ENCODE peak calls at places on chromosomes 3 and 15, in five cellular contexts. X is thoracic aorta, B is sigmoid colon, G is psoas muscle, R is cardiac muscle cell. S is an unnamed sample.

GRCh38 chr3:97673357-97673997 is 91.1 kb upstream of the ARL6 start:
- DNase-seq in X (no peak), B (no peak), G (no peak), R (no peak), S (no peak)

GRCh38 chr15:43253431-43254403 is 13.0 kb downstream of the TGM5 start:
- DNase-seq in X (no peak), B (no peak), G (no peak), R (peak; percentile 51), S (no peak)

GRCh38 chr15:48946088-48946839 is 17.5 kb downstream of the SHC4 start:
- DNase-seq in X (no peak), B (no peak), G (no peak), R (peak; percentile 72), S (no peak)

GRCh38 chr3:49536875-49537533 is 17.3 kb upstream of the BSN start:
- DNase-seq in X (no peak), B (no peak), G (no peak), R (no peak), S (no peak)

GRCh38 chr3:159191454-159191853 is 389.6 kb downstream of the MFSD1 start:
- DNase-seq in X (no peak), B (no peak), G (no peak), R (peak; percentile 45), S (no peak)

GRCh38 chr3:10004960-10005564 is 18.4 kb upstream of the EMC3 start:
- DNase-seq in X (no peak), B (peak; percentile 40), G (no peak), R (peak; percentile 43), S (no peak)

GRCh38 chr15:89221543-89221942 is at the start of gene RLBP1:
- DNase-seq in X (no peak), B (no peak), G (no peak), R (no peak), S (peak; percentile 36)

GRCh38 chr3:11495948-11496557 is 147.7 kb downstream of the VGLL4 start:
- DNase-seq in X (no peak), B (no peak), G (no peak), R (peak; percentile 54), S (peak; percentile 64)

GRCh38 chr3:189577290-189577951 is 53.8 kb upstream of the TP63 start:
- DNase-seq in X (no peak), B (no peak), G (no peak), R (no peak), S (no peak)

GRCh38 chr15:55230051-55230670 is 33.4 kb upstream of the RSL24D1 start:
- DNase-seq in X (no peak), B (no peak), G (no peak), R (peak; percentile 40), S (no peak)

GRCh38 chr15:69311319-69311721 is 12.6 kb downstream of the PAQR5 start:
- DNase-seq in X (no peak), B (no peak), G (no peak), R (no peak), S (no peak)

GRCh38 chr3:143643905-143644304 is 204.4 kb downstream of the SLC9A9 start:
- DNase-seq in X (no peak), B (no peak), G (no peak), R (no peak), S (no peak)

GRCh38 chr3:66989860-66990696 is 8.0 kb upstream of the KBTBD8 start:
- DNase-seq in X (no peak), B (no peak), G (no peak), R (peak; percentile 13), S (no peak)

GRCh38 chr3:123383101-123384053 is 65.5 kb downstream of the ADCY5 start:
- DNase-seq in X (no peak), B (peak; percentile 84), G (no peak), R (no peak), S (peak; percentile 73)

GRCh38 chr3:101779808-101780366 is 876 bp downstream of the NXPE3 start:
- DNase-seq in X (no peak), B (no peak), G (no peak), R (peak; percentile 48), S (no peak)

GRCh38 chr15:31393441-31394091 is 66.9 kb downstream of the KLF13 start:
- DNase-seq in X (no peak), B (peak; percentile 68), G (no peak), R (no peak), S (peak; percentile 56)

GRCh38 chr3:14177580-14178246 is 688 bp downstream of the XPC start:
- DNase-seq in X (peak; percentile 6), B (no peak), G (no peak), R (peak; percentile 6), S (no peak)

GRCh38 chr3:97901327-97902295 is 70.6 kb downstream of the RIOX2 start:
- DNase-seq in X (no peak), B (no peak), G (no peak), R (peak; percentile 29), S (no peak)

GRCh38 chr3:133991637-133992036 is 38.1 kb downstream of the SLCO2A1 start:
- DNase-seq in X (no peak), B (peak; percentile 25), G (no peak), R (peak; percentile 8), S (no peak)

DNA sequence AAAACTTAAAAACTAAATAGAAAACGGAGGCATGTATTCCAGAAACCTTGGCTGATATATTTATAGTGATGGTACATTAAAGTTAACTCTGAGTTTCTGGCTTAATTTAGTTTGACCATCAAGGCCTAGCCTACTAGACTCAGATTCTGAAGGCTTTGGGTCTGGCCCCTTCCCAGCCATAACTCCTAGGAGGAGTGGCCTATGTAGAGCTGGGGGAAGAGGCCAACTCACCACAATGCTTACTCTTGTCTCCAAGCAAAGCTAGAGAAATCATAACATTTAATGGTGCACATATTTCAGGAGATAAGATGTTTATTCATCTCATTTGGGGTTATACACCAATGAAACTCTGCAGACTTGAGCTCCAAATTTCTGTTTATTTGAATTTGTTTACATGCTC is 143.6 kb upstream of the NR2E3 start:
- DNase-seq in X (no peak), B (no peak), G (no peak), R (no peak), S (no peak)
- H3K36me3 ChIP-seq in X (no peaks in the 10 kb centered on the region), B (no peaks in the 10 kb centered on the region), G (no peaks in the 10 kb centered on the region), R (no peaks in the 10 kb centered on the region), S (no peaks in the 10 kb centered on the region)

DNA sequence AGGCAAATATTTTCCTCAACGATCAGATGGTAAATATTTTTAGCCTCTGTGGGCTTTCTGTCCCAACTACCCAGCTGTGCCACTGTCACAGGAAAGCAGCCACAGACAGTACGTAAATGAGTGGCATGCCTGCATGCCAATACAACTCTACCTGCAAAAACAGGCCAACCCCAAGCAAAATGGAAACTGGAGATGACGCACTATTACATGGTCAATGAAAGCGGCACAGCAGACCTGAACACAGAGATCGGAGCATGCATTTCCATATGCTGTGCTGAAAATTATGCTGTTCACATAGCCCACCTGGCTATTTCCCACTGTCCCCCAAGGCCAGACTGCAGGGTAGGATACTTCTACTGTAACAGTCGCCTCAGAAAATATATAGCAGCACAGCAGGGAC is 57.8 kb downstream of the HERC2 start:
- DNase-seq in X (no peak), B (no peak), G (no peak), R (no peak), S (no peak)
- H3K36me3 ChIP-seq in X (peaks cover 37% of the 10 kb centered on the region), B (peaks cover 15% of the 10 kb centered on the region), G (peaks cover 89% of the 10 kb centered on the region), R (peaks cover 39% of the 10 kb centered on the region), S (peaks cover 9% of the 10 kb centered on the region)

GRCh38 chr15:73922186-73923151 is 3.8 kb upstream of the LOXL1 start:
- DNase-seq in X (no peak), B (no peak), G (no peak), R (peak; percentile 92), S (peak; percentile 93)
- H3K36me3 ChIP-seq in X (peaks cover 9% of the 10 kb centered on the region), B (no peaks in the 10 kb centered on the region), G (no peaks in the 10 kb centered on the region), R (no peaks in the 10 kb centered on the region), S (peaks cover 2% of the 10 kb centered on the region)

GRCh38 chr3:171072432-171072831 is 45.9 kb upstream of the SLC2A2 start:
- DNase-seq in X (no peak), B (no peak), G (no peak), R (no peak), S (no peak)
- H3K36me3 ChIP-seq in X (no peaks in the 10 kb centered on the region), B (no peaks in the 10 kb centered on the region), G (peaks cover 76% of the 10 kb centered on the region), R (peaks cover 2% of the 10 kb centered on the region), S (no peaks in the 10 kb centered on the region)

GRCh38 chr3:69197455-69197854 is 75.1 kb upstream of the LMOD3 start:
- DNase-seq in X (no peak), B (no peak), G (no peak), R (no peak), S (no peak)

GRCh38 chr3:69189487-69189886 is 67.1 kb upstream of the LMOD3 start:
- DNase-seq in X (no peak), B (no peak), G (no peak), R (no peak), S (no peak)

GRCh38 chr3:69196876-69197275 is 74.5 kb upstream of the LMOD3 start:
- DNase-seq in X (no peak), B (no peak), G (no peak), R (no peak), S (no peak)

GRCh38 chr3:69194431-69195183 is 72.2 kb upstream of the LMOD3 start:
- DNase-seq in X (no peak), B (no peak), G (no peak), R (no peak), S (no peak)

GRCh38 chr3:69193749-69194148 is 71.4 kb upstream of the LMOD3 start:
- DNase-seq in X (no peak), B (no peak), G (no peak), R (no peak), S (no peak)
- H3K36me3 ChIP-seq in X (peaks cover 20% of the 10 kb centered on the region), B (no peaks in the 10 kb centered on the region), G (peaks cover 46% of the 10 kb centered on the region), R (peaks cover 75% of the 10 kb centered on the region), S (no peaks in the 10 kb centered on the region)

GRCh38 chr15:42220216-42220615 is 12.1 kb upstream of the VPS39 start:
- DNase-seq in X (no peak), B (no peak), G (no peak), R (no peak), S (no peak)

GRCh38 chr15:42214600-42214999 is 6.5 kb upstream of the VPS39 start:
- DNase-seq in X (no peak), B (no peak), G (no peak), R (no peak), S (no peak)

GRCh38 chr15:42213481-42213880 is 5.4 kb upstream of the VPS39 start:
- DNase-seq in X (no peak), B (no peak), G (no peak), R (no peak), S (no peak)

GRCh38 chr15:42218953-42219596 is 11.0 kb upstream of the VPS39 start:
- DNase-seq in X (no peak), B (no peak), G (no peak), R (no peak), S (no peak)

GRCh38 chr15:42215854-42216829 is 8.0 kb upstream of the VPS39 start:
- DNase-seq in X (no peak), B (no peak), G (no peak), R (peak; percentile 33), S (no peak)
- H3K36me3 ChIP-seq in X (peaks cover 43% of the 10 kb centered on the region), B (peaks cover 21% of the 10 kb centered on the region), G (peaks cover 96% of the 10 kb centered on the region), R (peaks cover 43% of the 10 kb centered on the region), S (peaks cover 10% of the 10 kb centered on the region)